ENCODE peak calls at places on chromosome 22, in five cellular contexts. One of them, this sample, is unnamed. For H4K20me1, the result is how much of the 10 kb centered on the place peaks cover.

GRCh38 chr22:23164091-23164490 is 16.2 kb upstream of the BCR start:
- DNase-seq in fibroblast of lung: no peak
- DNase-seq in HCT116: no peak
- DNase-seq in K562: no peak
- DNase-seq in OCI-LY7: no peak
- DNase-seq in this sample: no peak

GRCh38 chr22:24482586-24482985 is 12.5 kb upstream of the UPB1 start:
- DNase-seq in fibroblast of lung: peak
- DNase-seq in HCT116: no peak
- DNase-seq in K562: no peak
- DNase-seq in OCI-LY7: no peak
- DNase-seq in this sample: peak

GRCh38 chr22:48670747-48671146 is 1156.9 kb downstream of the BRD1 start:
- DNase-seq in fibroblast of lung: no peak
- DNase-seq in HCT116: no peak
- DNase-seq in K562: no peak
- DNase-seq in OCI-LY7: no peak
- DNase-seq in this sample: no peak

GRCh38 chr22:37982151-37982838 is 2.1 kb downstream of the SOX10 start:
- DNase-seq in fibroblast of lung: no peak
- DNase-seq in HCT116: no peak
- DNase-seq in K562: no peak
- DNase-seq in OCI-LY7: no peak
- DNase-seq in this sample: no peak

GRCh38 chr22:23047742-23048141 is 22.6 kb upstream of the GNAZ start:
- DNase-seq in fibroblast of lung: no peak
- DNase-seq in HCT116: no peak
- DNase-seq in K562: no peak
- DNase-seq in OCI-LY7: no peak
- DNase-seq in this sample: no peak

GRCh38 chr22:28981818-28982499 is 79.7 kb downstream of the C22orf31 start:
- DNase-seq in fibroblast of lung: no peak
- DNase-seq in HCT116: no peak
- DNase-seq in K562: no peak
- DNase-seq in OCI-LY7: no peak
- DNase-seq in this sample: no peak

GRCh38 chr22:35425971-35426800 is 26.2 kb downstream of the MCM5 start:
- DNase-seq in fibroblast of lung: peak
- DNase-seq in HCT116: no peak
- DNase-seq in K562: no peak
- DNase-seq in OCI-LY7: no peak
- DNase-seq in this sample: peak

GRCh38 chr22:38314992-38315800 is 2.0 kb downstream of the CSNK1E start:
- DNase-seq in fibroblast of lung: peak
- DNase-seq in HCT116: no peak
- DNase-seq in K562: no peak
- DNase-seq in OCI-LY7: peak
- DNase-seq in this sample: peak

GRCh38 chr22:40477683-40478348 is 107.4 kb downstream of the SGSM3 start:
- DNase-seq in fibroblast of lung: peak
- DNase-seq in HCT116: no peak
- DNase-seq in K562: no peak
- DNase-seq in OCI-LY7: no peak
- DNase-seq in this sample: no peak

GRCh38 chr22:38566726-38567504 is 3.1 kb downstream of the DMC1 start:
- DNase-seq in fibroblast of lung: no peak
- DNase-seq in HCT116: no peak
- DNase-seq in K562: no peak
- DNase-seq in OCI-LY7: no peak
- DNase-seq in this sample: no peak

GRCh38 chr22:39117585-39118191 is 20.6 kb downstream of the APOBEC3H start:
- DNase-seq in fibroblast of lung: peak
- DNase-seq in HCT116: peak
- DNase-seq in K562: peak
- DNase-seq in OCI-LY7: peak
- DNase-seq in this sample: peak

GRCh38 chr22:43951966-43952365 is 3.3 kb upstream of the SAMM50 start:
- DNase-seq in fibroblast of lung: no peak
- DNase-seq in HCT116: no peak
- DNase-seq in K562: no peak
- DNase-seq in OCI-LY7: no peak
- DNase-seq in this sample: no peak

GRCh38 chr22:17366830-17367229 is 2.4 kb upstream of the CECR2 start:
- DNase-seq in fibroblast of lung: no peak
- DNase-seq in HCT116: peak
- DNase-seq in K562: peak
- DNase-seq in OCI-LY7: peak
- DNase-seq in this sample: no peak

GRCh38 chr22:32413715-32414114 is 1.7 kb upstream of the RTCB start:
- DNase-seq in fibroblast of lung: peak
- DNase-seq in HCT116: peak
- DNase-seq in K562: peak
- DNase-seq in OCI-LY7: peak
- DNase-seq in this sample: no peak

GRCh38 chr22:38172489-38173155 is 9.0 kb downstream of the PLA2G6 start:
- DNase-seq in fibroblast of lung: peak
- DNase-seq in HCT116: no peak
- DNase-seq in K562: no peak
- DNase-seq in OCI-LY7: no peak
- DNase-seq in this sample: peak

GRCh38 chr22:30574095-30574981 is at the start of gene GAL3ST1:
- DNase-seq in fibroblast of lung: no peak
- DNase-seq in HCT116: no peak
- DNase-seq in K562: no peak
- DNase-seq in OCI-LY7: no peak
- DNase-seq in this sample: no peak

GRCh38 chr22:20438678-20439492 is 1.3 kb upstream of the SCARF2 start:
- DNase-seq in fibroblast of lung: no peak
- DNase-seq in HCT116: no peak
- DNase-seq in K562: peak
- DNase-seq in OCI-LY7: no peak
- DNase-seq in this sample: no peak

GRCh38 chr22:48898524-48899377 is 928.9 kb downstream of the BRD1 start:
- DNase-seq in fibroblast of lung: no peak
- DNase-seq in HCT116: no peak
- DNase-seq in K562: no peak
- DNase-seq in OCI-LY7: no peak
- DNase-seq in this sample: no peak

GRCh38 chr22:19179472-19180048 is 1.0 kb upstream of the SLC25A1 start:
- DNase-seq in fibroblast of lung: peak
- DNase-seq in HCT116: peak
- DNase-seq in K562: peak
- DNase-seq in OCI-LY7: peak
- DNase-seq in this sample: peak

GRCh38 chr22:35782504-35782903 is 64.8 kb downstream of the APOL5 start:
- DNase-seq in fibroblast of lung: peak
- DNase-seq in HCT116: no peak
- DNase-seq in K562: no peak
- DNase-seq in OCI-LY7: no peak
- DNase-seq in this sample: no peak

GRCh38 chr22:23157560-23158515 is 12.6 kb downstream of the RAB36 start:
- DNase-seq in fibroblast of lung: no peak
- DNase-seq in HCT116: no peak
- DNase-seq in K562: no peak
- DNase-seq in OCI-LY7: no peak
- DNase-seq in this sample: no peak

GRCh38 chr22:19240813-19241592 is 50.5 kb downstream of the CLTCL1 start:
- DNase-seq in fibroblast of lung: no peak
- DNase-seq in HCT116: no peak
- DNase-seq in K562: no peak
- DNase-seq in OCI-LY7: no peak
- DNase-seq in this sample: no peak

GRCh38 chr22:44719586-44720368 is 17.8 kb downstream of the PRR5 start:
- DNase-seq in fibroblast of lung: no peak
- DNase-seq in HCT116: no peak
- DNase-seq in K562: no peak
- DNase-seq in OCI-LY7: no peak
- DNase-seq in this sample: no peak

GRCh38 chr22:24427500-24428164 is at the start of gene ADORA2A:
- DNase-seq in fibroblast of lung: no peak
- DNase-seq in HCT116: no peak
- DNase-seq in K562: no peak
- DNase-seq in OCI-LY7: peak
- DNase-seq in this sample: no peak

GRCh38 chr22:16960220-16960883 is 47.7 kb downstream of the GAB4 start:
- DNase-seq in fibroblast of lung: no peak
- DNase-seq in HCT116: no peak
- DNase-seq in K562: no peak
- DNase-seq in OCI-LY7: no peak
- DNase-seq in this sample: no peak

GRCh38 chr22:39960791-39961746 is 872 bp downstream of the TMA7B start:
- DNase-seq in fibroblast of lung: peak
- DNase-seq in HCT116: no peak
- DNase-seq in K562: peak
- DNase-seq in OCI-LY7: no peak
- DNase-seq in this sample: no peak

GRCh38 chr22:39243443-39244072 is 1.2 kb downstream of the PDGFB start:
- DNase-seq in fibroblast of lung: no peak
- DNase-seq in HCT116: no peak
- DNase-seq in K562: no peak
- DNase-seq in OCI-LY7: no peak
- DNase-seq in this sample: peak

GRCh38 chr22:30426395-30427353 is 1.1 kb downstream of the MTFP1 start:
- DNase-seq in fibroblast of lung: peak
- DNase-seq in HCT116: peak
- DNase-seq in K562: peak
- DNase-seq in OCI-LY7: peak
- DNase-seq in this sample: peak

GRCh38 chr22:44620129-44620840 is 81.7 kb upstream of the PRR5 start:
- DNase-seq in fibroblast of lung: peak
- DNase-seq in HCT116: no peak
- DNase-seq in K562: peak
- DNase-seq in OCI-LY7: peak
- DNase-seq in this sample: peak

GRCh38 chr22:44389181-44389580 is 76.4 kb upstream of the SHISAL1 start:
- DNase-seq in fibroblast of lung: no peak
- DNase-seq in HCT116: no peak
- DNase-seq in K562: no peak
- DNase-seq in OCI-LY7: no peak
- DNase-seq in this sample: no peak

GRCh38 chr22:42173183-42173926 is 42.7 kb upstream of the CYP2D6 start:
- DNase-seq in fibroblast of lung: no peak
- DNase-seq in HCT116: no peak
- DNase-seq in K562: no peak
- DNase-seq in OCI-LY7: no peak
- DNase-seq in this sample: no peak
- H4K20me1 ChIP-seq in fibroblast of lung: under half
- H4K20me1 ChIP-seq in HCT116: under half
- H4K20me1 ChIP-seq in K562: under half
- H4K20me1 ChIP-seq in OCI-LY7: under half
- H4K20me1 ChIP-seq in this sample: half or more

GRCh38 chr22:46074771-46075551 is 75.4 kb upstream of the PPARA start:
- DNase-seq in fibroblast of lung: no peak
- DNase-seq in HCT116: no peak
- DNase-seq in K562: no peak
- DNase-seq in OCI-LY7: no peak
- DNase-seq in this sample: no peak
- H4K20me1 ChIP-seq in fibroblast of lung: under half
- H4K20me1 ChIP-seq in HCT116: under half
- H4K20me1 ChIP-seq in K562: under half
- H4K20me1 ChIP-seq in OCI-LY7: under half
- H4K20me1 ChIP-seq in this sample: under half

GRCh38 chr22:50434849-50435700 is 39.8 kb downstream of the SBF1 start:
- DNase-seq in fibroblast of lung: no peak
- DNase-seq in HCT116: no peak
- DNase-seq in K562: no peak
- DNase-seq in OCI-LY7: no peak
- DNase-seq in this sample: no peak
- H4K20me1 ChIP-seq in fibroblast of lung: under half
- H4K20me1 ChIP-seq in HCT116: under half
- H4K20me1 ChIP-seq in K562: under half
- H4K20me1 ChIP-seq in OCI-LY7: under half
- H4K20me1 ChIP-seq in this sample: under half

DNA sequence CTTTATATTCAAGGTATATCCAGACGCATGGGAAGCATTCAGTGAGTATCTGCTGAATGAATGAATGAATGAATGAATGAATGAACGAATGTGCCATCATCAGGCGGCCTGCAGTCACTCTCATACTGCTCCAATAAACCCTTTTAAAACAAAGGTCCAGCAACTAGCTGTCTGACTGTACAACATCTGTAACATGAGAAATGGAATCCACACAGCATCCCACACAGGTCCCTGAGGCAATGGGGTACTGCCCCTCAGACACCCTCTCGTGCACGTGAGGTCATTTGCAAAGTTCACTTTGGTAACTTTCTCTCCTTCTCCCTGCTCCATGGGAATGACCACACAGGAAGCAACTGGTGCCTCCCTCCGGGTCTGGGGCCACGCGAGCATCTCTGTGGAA is 147.5 kb downstream of the LARGE1 start:
- DNase-seq in fibroblast of lung: no peak
- DNase-seq in HCT116: no peak
- DNase-seq in K562: no peak
- DNase-seq in OCI-LY7: no peak
- DNase-seq in this sample: no peak
- H4K20me1 ChIP-seq in fibroblast of lung: under half
- H4K20me1 ChIP-seq in HCT116: under half
- H4K20me1 ChIP-seq in K562: under half
- H4K20me1 ChIP-seq in OCI-LY7: under half
- H4K20me1 ChIP-seq in this sample: under half

DNA sequence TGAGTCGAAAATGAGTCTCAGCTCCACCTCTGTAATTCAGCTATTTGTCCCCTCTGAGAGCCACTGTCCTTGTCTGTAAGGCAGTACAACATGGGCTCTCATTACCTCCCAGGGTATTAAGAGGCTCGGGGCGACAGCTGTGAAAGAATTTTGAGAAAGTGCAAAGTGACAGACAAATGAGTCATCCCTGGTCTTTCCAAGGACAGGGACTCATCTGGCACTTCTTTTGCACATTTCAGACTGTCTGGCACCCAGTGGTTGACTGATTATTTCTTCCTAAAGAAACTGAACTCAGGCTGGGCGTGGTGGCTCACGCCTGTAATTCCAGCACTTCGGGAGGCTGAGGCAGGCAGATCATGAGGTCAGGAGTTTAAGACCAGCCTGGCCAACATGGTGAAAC is 62.1 kb upstream of the ARFGAP3 start:
- DNase-seq in fibroblast of lung: peak
- DNase-seq in HCT116: peak
- DNase-seq in K562: peak
- DNase-seq in OCI-LY7: no peak
- DNase-seq in this sample: peak
- H4K20me1 ChIP-seq in fibroblast of lung: under half
- H4K20me1 ChIP-seq in HCT116: under half
- H4K20me1 ChIP-seq in K562: half or more
- H4K20me1 ChIP-seq in OCI-LY7: under half
- H4K20me1 ChIP-seq in this sample: under half